ENCODE peak calls at places on chromosome 3, in nine cellular contexts. One of them, this sample, is unnamed.

GRCh38 chr3:180926526-180926925 is 14.1 kb downstream of the FXR1 start:
- DNase-seq in CD4-positive, alpha-beta T cell: no peak
- DNase-seq in mammary epithelial cell: no peak
- DNase-seq in SJCRH30: no peak
- DNase-seq in Peyer's patch: no peak
- DNase-seq in cardiac muscle cell: no peak
- DNase-seq in IMR-90: peak
- DNase-seq in CD4-positive, alpha-beta memory T cell: no peak
- DNase-seq in small intestine: no peak
- DNase-seq in this sample: no peak

GRCh38 chr3:185460719-185461350 is 38.0 kb downstream of the TMEM41A start:
- DNase-seq in CD4-positive, alpha-beta T cell: no peak
- DNase-seq in mammary epithelial cell: peak
- DNase-seq in SJCRH30: no peak
- DNase-seq in Peyer's patch: no peak
- DNase-seq in cardiac muscle cell: peak
- DNase-seq in IMR-90: peak
- DNase-seq in CD4-positive, alpha-beta memory T cell: no peak
- DNase-seq in small intestine: peak
- DNase-seq in this sample: no peak

GRCh38 chr3:129246636-129247035 is 2.8 kb upstream of the COPG1 start:
- DNase-seq in CD4-positive, alpha-beta T cell: no peak
- DNase-seq in mammary epithelial cell: no peak
- DNase-seq in SJCRH30: no peak
- DNase-seq in Peyer's patch: no peak
- DNase-seq in cardiac muscle cell: no peak
- DNase-seq in IMR-90: no peak
- DNase-seq in CD4-positive, alpha-beta memory T cell: no peak
- DNase-seq in small intestine: no peak
- DNase-seq in this sample: no peak

GRCh38 chr3:16174389-16174788 is at the start of gene GALNT15:
- DNase-seq in CD4-positive, alpha-beta T cell: no peak
- DNase-seq in mammary epithelial cell: peak
- DNase-seq in SJCRH30: peak
- DNase-seq in Peyer's patch: peak
- DNase-seq in cardiac muscle cell: peak
- DNase-seq in IMR-90: peak
- DNase-seq in CD4-positive, alpha-beta memory T cell: no peak
- DNase-seq in small intestine: no peak
- DNase-seq in this sample: peak

GRCh38 chr3:184595726-184596125 is 34.1 kb downstream of the EPHB3 start:
- DNase-seq in CD4-positive, alpha-beta T cell: no peak
- DNase-seq in mammary epithelial cell: no peak
- DNase-seq in SJCRH30: no peak
- DNase-seq in Peyer's patch: no peak
- DNase-seq in cardiac muscle cell: no peak
- DNase-seq in IMR-90: no peak
- DNase-seq in CD4-positive, alpha-beta memory T cell: no peak
- DNase-seq in small intestine: no peak
- DNase-seq in this sample: no peak

GRCh38 chr3:160676547-160677303 is at the start of gene ARL14:
- DNase-seq in CD4-positive, alpha-beta T cell: no peak
- DNase-seq in mammary epithelial cell: peak
- DNase-seq in SJCRH30: no peak
- DNase-seq in Peyer's patch: no peak
- DNase-seq in cardiac muscle cell: no peak
- DNase-seq in IMR-90: peak
- DNase-seq in CD4-positive, alpha-beta memory T cell: no peak
- DNase-seq in small intestine: peak
- DNase-seq in this sample: no peak

GRCh38 chr3:143658869-143659268 is 189.4 kb downstream of the SLC9A9 start:
- DNase-seq in CD4-positive, alpha-beta T cell: no peak
- DNase-seq in mammary epithelial cell: peak
- DNase-seq in SJCRH30: no peak
- DNase-seq in Peyer's patch: no peak
- DNase-seq in cardiac muscle cell: no peak
- DNase-seq in IMR-90: no peak
- DNase-seq in CD4-positive, alpha-beta memory T cell: no peak
- DNase-seq in small intestine: no peak
- DNase-seq in this sample: no peak

GRCh38 chr3:124860599-124860998 is 26.6 kb downstream of the ITGB5 start:
- DNase-seq in CD4-positive, alpha-beta T cell: no peak
- DNase-seq in mammary epithelial cell: peak
- DNase-seq in SJCRH30: peak
- DNase-seq in Peyer's patch: no peak
- DNase-seq in cardiac muscle cell: no peak
- DNase-seq in IMR-90: peak
- DNase-seq in CD4-positive, alpha-beta memory T cell: no peak
- DNase-seq in small intestine: no peak
- DNase-seq in this sample: no peak

GRCh38 chr3:149449100-149449654 is 25.3 kb upstream of the TM4SF4 start:
- DNase-seq in CD4-positive, alpha-beta T cell: no peak
- DNase-seq in mammary epithelial cell: no peak
- DNase-seq in SJCRH30: no peak
- DNase-seq in Peyer's patch: no peak
- DNase-seq in cardiac muscle cell: no peak
- DNase-seq in IMR-90: no peak
- DNase-seq in CD4-positive, alpha-beta memory T cell: no peak
- DNase-seq in small intestine: no peak
- DNase-seq in this sample: no peak

GRCh38 chr3:44468572-44469520 is 8.6 kb downstream of the ZNF445 start:
- DNase-seq in CD4-positive, alpha-beta T cell: no peak
- DNase-seq in mammary epithelial cell: peak
- DNase-seq in SJCRH30: peak
- DNase-seq in Peyer's patch: no peak
- DNase-seq in cardiac muscle cell: no peak
- DNase-seq in IMR-90: peak
- DNase-seq in CD4-positive, alpha-beta memory T cell: no peak
- DNase-seq in small intestine: no peak
- DNase-seq in this sample: no peak

GRCh38 chr3:184812845-184813157 is 835 bp downstream of the VPS8 start:
- DNase-seq in CD4-positive, alpha-beta T cell: no peak
- DNase-seq in mammary epithelial cell: no peak
- DNase-seq in SJCRH30: no peak
- DNase-seq in Peyer's patch: no peak
- DNase-seq in cardiac muscle cell: no peak
- DNase-seq in IMR-90: no peak
- DNase-seq in CD4-positive, alpha-beta memory T cell: no peak
- DNase-seq in small intestine: no peak
- DNase-seq in this sample: no peak

DNA sequence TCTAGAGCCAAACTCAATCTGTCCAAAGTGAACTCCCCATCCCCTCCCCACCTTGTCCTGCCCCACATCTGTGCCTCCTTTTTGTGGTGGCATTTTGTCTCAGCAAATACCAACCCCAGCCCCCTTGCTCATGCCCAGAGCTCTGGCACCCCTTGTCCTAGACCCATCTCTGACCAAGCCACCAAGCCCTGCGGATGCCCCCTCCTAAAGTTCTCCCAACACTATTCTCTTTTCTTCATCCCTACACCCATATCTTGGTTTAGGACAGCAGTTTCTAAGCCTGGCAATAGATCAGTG is 17.7 kb downstream of the ACAA1 start:
- DNase-seq in CD4-positive, alpha-beta T cell: no peak
- DNase-seq in mammary epithelial cell: no peak
- DNase-seq in SJCRH30: no peak
- DNase-seq in Peyer's patch: no peak
- DNase-seq in cardiac muscle cell: no peak
- DNase-seq in IMR-90: no peak
- DNase-seq in CD4-positive, alpha-beta memory T cell: no peak
- DNase-seq in small intestine: no peak
- DNase-seq in this sample: no peak
- H3K27ac ChIP-seq in CD4-positive, alpha-beta T cell: no peak
- H3K27ac ChIP-seq in mammary epithelial cell: no peak
- H3K27ac ChIP-seq in SJCRH30: no peak
- H3K27ac ChIP-seq in Peyer's patch: no peak
- H3K27ac ChIP-seq in cardiac muscle cell: no peak
- H3K27ac ChIP-seq in IMR-90: no peak
- H3K27ac ChIP-seq in CD4-positive, alpha-beta memory T cell: no peak
- H3K27ac ChIP-seq in small intestine: no peak
- H3K27ac ChIP-seq in this sample: no peak

DNA sequence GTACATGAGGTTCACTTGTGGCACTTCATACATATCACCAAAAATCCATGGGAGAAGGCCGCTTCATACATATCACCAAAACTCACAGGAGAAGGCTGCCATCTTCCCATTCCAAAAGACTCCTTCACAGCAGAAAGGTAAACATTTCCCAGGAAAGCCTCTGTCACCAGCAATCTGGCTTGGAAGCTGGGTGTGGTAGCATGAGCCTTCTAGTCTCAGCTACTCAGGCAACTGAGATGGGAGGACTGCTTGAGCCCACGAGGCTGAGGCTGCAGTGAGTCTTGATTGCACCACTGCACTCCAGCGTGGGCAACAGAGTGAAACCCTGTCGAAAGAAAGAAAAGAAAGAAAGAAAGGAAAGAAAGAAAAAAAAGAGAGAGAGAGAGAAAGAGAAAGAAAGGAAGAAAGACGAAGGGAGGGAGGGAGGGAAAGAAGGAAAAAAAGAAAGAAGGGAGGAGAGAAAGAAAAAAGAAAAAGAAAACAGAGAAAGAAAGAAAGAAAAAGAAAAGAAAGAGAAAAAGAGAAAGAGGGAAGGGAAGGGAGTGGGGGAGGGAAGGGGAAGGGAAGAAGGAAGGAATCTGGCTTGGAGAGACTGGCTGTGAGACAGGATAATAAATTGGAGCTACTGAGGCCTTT is 7.2 kb downstream of the LRIG1 start:
- DNase-seq in CD4-positive, alpha-beta T cell: no peak
- DNase-seq in mammary epithelial cell: no peak
- DNase-seq in SJCRH30: no peak
- DNase-seq in Peyer's patch: no peak
- DNase-seq in cardiac muscle cell: no peak
- DNase-seq in IMR-90: no peak
- DNase-seq in CD4-positive, alpha-beta memory T cell: no peak
- DNase-seq in small intestine: peak
- DNase-seq in this sample: no peak
- H3K27ac ChIP-seq in CD4-positive, alpha-beta T cell: no peak
- H3K27ac ChIP-seq in mammary epithelial cell: no peak
- H3K27ac ChIP-seq in SJCRH30: no peak
- H3K27ac ChIP-seq in Peyer's patch: peak
- H3K27ac ChIP-seq in cardiac muscle cell: no peak
- H3K27ac ChIP-seq in IMR-90: no peak
- H3K27ac ChIP-seq in CD4-positive, alpha-beta memory T cell: no peak
- H3K27ac ChIP-seq in small intestine: no peak
- H3K27ac ChIP-seq in this sample: peak

GRCh38 chr3:151537751-151538150 is 76.9 kb upstream of the IGSF10 start:
- DNase-seq in CD4-positive, alpha-beta T cell: no peak
- DNase-seq in mammary epithelial cell: no peak
- DNase-seq in SJCRH30: no peak
- DNase-seq in Peyer's patch: no peak
- DNase-seq in cardiac muscle cell: no peak
- DNase-seq in IMR-90: peak
- DNase-seq in CD4-positive, alpha-beta memory T cell: no peak
- DNase-seq in small intestine: no peak
- DNase-seq in this sample: no peak
- H3K27ac ChIP-seq in CD4-positive, alpha-beta T cell: no peak
- H3K27ac ChIP-seq in mammary epithelial cell: no peak
- H3K27ac ChIP-seq in SJCRH30: no peak
- H3K27ac ChIP-seq in Peyer's patch: no peak
- H3K27ac ChIP-seq in cardiac muscle cell: no peak
- H3K27ac ChIP-seq in IMR-90: no peak
- H3K27ac ChIP-seq in CD4-positive, alpha-beta memory T cell: no peak
- H3K27ac ChIP-seq in small intestine: no peak
- H3K27ac ChIP-seq in this sample: no peak

GRCh38 chr3:37943631-37944242 is 46.8 kb upstream of the VILL start:
- DNase-seq in CD4-positive, alpha-beta T cell: no peak
- DNase-seq in mammary epithelial cell: no peak
- DNase-seq in SJCRH30: no peak
- DNase-seq in Peyer's patch: no peak
- DNase-seq in cardiac muscle cell: no peak
- DNase-seq in IMR-90: no peak
- DNase-seq in CD4-positive, alpha-beta memory T cell: no peak
- DNase-seq in small intestine: no peak
- DNase-seq in this sample: no peak

GRCh38 chr3:37945803-37946530 is 44.6 kb upstream of the VILL start:
- DNase-seq in CD4-positive, alpha-beta T cell: no peak
- DNase-seq in mammary epithelial cell: peak
- DNase-seq in SJCRH30: peak
- DNase-seq in Peyer's patch: no peak
- DNase-seq in cardiac muscle cell: no peak
- DNase-seq in IMR-90: peak
- DNase-seq in CD4-positive, alpha-beta memory T cell: no peak
- DNase-seq in small intestine: peak
- DNase-seq in this sample: no peak

GRCh38 chr3:37943126-37943525 is 47.5 kb upstream of the VILL start:
- DNase-seq in CD4-positive, alpha-beta T cell: no peak
- DNase-seq in mammary epithelial cell: no peak
- DNase-seq in SJCRH30: no peak
- DNase-seq in Peyer's patch: no peak
- DNase-seq in cardiac muscle cell: no peak
- DNase-seq in IMR-90: no peak
- DNase-seq in CD4-positive, alpha-beta memory T cell: no peak
- DNase-seq in small intestine: no peak
- DNase-seq in this sample: no peak

GRCh38 chr3:37945407-37945802 is 45.2 kb upstream of the VILL start:
- DNase-seq in CD4-positive, alpha-beta T cell: no peak
- DNase-seq in mammary epithelial cell: no peak
- DNase-seq in SJCRH30: no peak
- DNase-seq in Peyer's patch: no peak
- DNase-seq in cardiac muscle cell: no peak
- DNase-seq in IMR-90: no peak
- DNase-seq in CD4-positive, alpha-beta memory T cell: no peak
- DNase-seq in small intestine: no peak
- DNase-seq in this sample: no peak

GRCh38 chr3:37944243-37944955 is 46.2 kb upstream of the VILL start:
- DNase-seq in CD4-positive, alpha-beta T cell: no peak
- DNase-seq in mammary epithelial cell: peak
- DNase-seq in SJCRH30: no peak
- DNase-seq in Peyer's patch: no peak
- DNase-seq in cardiac muscle cell: no peak
- DNase-seq in IMR-90: no peak
- DNase-seq in CD4-positive, alpha-beta memory T cell: no peak
- DNase-seq in small intestine: peak
- DNase-seq in this sample: no peak
- H3K27ac ChIP-seq in CD4-positive, alpha-beta T cell: no peak
- H3K27ac ChIP-seq in mammary epithelial cell: peak
- H3K27ac ChIP-seq in SJCRH30: no peak
- H3K27ac ChIP-seq in Peyer's patch: peak
- H3K27ac ChIP-seq in cardiac muscle cell: no peak
- H3K27ac ChIP-seq in IMR-90: peak
- H3K27ac ChIP-seq in CD4-positive, alpha-beta memory T cell: no peak
- H3K27ac ChIP-seq in small intestine: peak
- H3K27ac ChIP-seq in this sample: no peak